ENCODE peak calls at places on chromosomes 2 and 18, in ten cellular contexts. One of them, this sample, is unnamed.

GRCh38 chr2:125224830-125225229 is 1199.7 kb downstream of the CNTNAP5 start:
- DNase-seq in stimulated activated CD4-positive, alpha-beta T cell treated with anti-CD3 and anti-CD28 coated beads, Interleukin-2, amount 100 ng/mL, for 24 hours: no peak
- DNase-seq in cardiac fibroblast: no peak
- DNase-seq in Daoy: no peak
- DNase-seq in AG10803: no peak
- DNase-seq in NCI-H1092: no peak
- DNase-seq in epithelial cell of esophagus: no peak
- DNase-seq in KBM-7: no peak
- DNase-seq in retinal pigment epithelial cell: no peak
- DNase-seq in glutamatergic neuron: no peak
- DNase-seq in this sample: no peak

GRCh38 chr2:16123421-16123820 is 183.1 kb downstream of the MYCN start:
- DNase-seq in stimulated activated CD4-positive, alpha-beta T cell treated with anti-CD3 and anti-CD28 coated beads, Interleukin-2, amount 100 ng/mL, for 24 hours: no peak
- DNase-seq in cardiac fibroblast: no peak
- DNase-seq in Daoy: no peak
- DNase-seq in AG10803: no peak
- DNase-seq in NCI-H1092: no peak
- DNase-seq in epithelial cell of esophagus: no peak
- DNase-seq in KBM-7: no peak
- DNase-seq in retinal pigment epithelial cell: no peak
- DNase-seq in glutamatergic neuron: peak; percentile 82
- DNase-seq in this sample: no peak

GRCh38 chr2:121242175-121242875 is 42.7 kb downstream of the TFCP2L1 start:
- DNase-seq in stimulated activated CD4-positive, alpha-beta T cell treated with anti-CD3 and anti-CD28 coated beads, Interleukin-2, amount 100 ng/mL, for 24 hours: no peak
- DNase-seq in cardiac fibroblast: no peak
- DNase-seq in Daoy: no peak
- DNase-seq in AG10803: no peak
- DNase-seq in NCI-H1092: no peak
- DNase-seq in epithelial cell of esophagus: no peak
- DNase-seq in KBM-7: no peak
- DNase-seq in retinal pigment epithelial cell: no peak
- DNase-seq in glutamatergic neuron: no peak
- DNase-seq in this sample: no peak

GRCh38 chr2:204468689-204469429 is 76.4 kb upstream of the PARD3B start:
- DNase-seq in stimulated activated CD4-positive, alpha-beta T cell treated with anti-CD3 and anti-CD28 coated beads, Interleukin-2, amount 100 ng/mL, for 24 hours: no peak
- DNase-seq in cardiac fibroblast: peak; percentile 87
- DNase-seq in Daoy: no peak
- DNase-seq in AG10803: peak; percentile 97
- DNase-seq in NCI-H1092: no peak
- DNase-seq in epithelial cell of esophagus: peak; percentile 66
- DNase-seq in KBM-7: no peak
- DNase-seq in retinal pigment epithelial cell: peak; percentile 95
- DNase-seq in glutamatergic neuron: no peak
- DNase-seq in this sample: no peak

GRCh38 chr2:12824304-12824761 is 107.6 kb downstream of the TRIB2 start:
- DNase-seq in stimulated activated CD4-positive, alpha-beta T cell treated with anti-CD3 and anti-CD28 coated beads, Interleukin-2, amount 100 ng/mL, for 24 hours: no peak
- DNase-seq in cardiac fibroblast: peak; percentile 55
- DNase-seq in Daoy: peak; percentile 22
- DNase-seq in AG10803: peak; percentile 80
- DNase-seq in NCI-H1092: no peak
- DNase-seq in epithelial cell of esophagus: no peak
- DNase-seq in KBM-7: no peak
- DNase-seq in retinal pigment epithelial cell: no peak
- DNase-seq in glutamatergic neuron: peak; percentile 69
- DNase-seq in this sample: no peak

GRCh38 chr18:6566338-6566911 is 151.7 kb upstream of the L3MBTL4 start:
- DNase-seq in stimulated activated CD4-positive, alpha-beta T cell treated with anti-CD3 and anti-CD28 coated beads, Interleukin-2, amount 100 ng/mL, for 24 hours: no peak
- DNase-seq in cardiac fibroblast: no peak
- DNase-seq in Daoy: peak; percentile 3
- DNase-seq in AG10803: no peak
- DNase-seq in NCI-H1092: no peak
- DNase-seq in epithelial cell of esophagus: no peak
- DNase-seq in KBM-7: no peak
- DNase-seq in retinal pigment epithelial cell: no peak
- DNase-seq in glutamatergic neuron: no peak
- DNase-seq in this sample: peak; percentile 82

GRCh38 chr2:30287857-30288513 is 56.7 kb downstream of the LBH start:
- DNase-seq in stimulated activated CD4-positive, alpha-beta T cell treated with anti-CD3 and anti-CD28 coated beads, Interleukin-2, amount 100 ng/mL, for 24 hours: no peak
- DNase-seq in cardiac fibroblast: no peak
- DNase-seq in Daoy: no peak
- DNase-seq in AG10803: no peak
- DNase-seq in NCI-H1092: no peak
- DNase-seq in epithelial cell of esophagus: no peak
- DNase-seq in KBM-7: peak; percentile 48
- DNase-seq in retinal pigment epithelial cell: no peak
- DNase-seq in glutamatergic neuron: no peak
- DNase-seq in this sample: no peak

GRCh38 chr2:217167531-217167930 is 307.7 kb upstream of the TNP1 start:
- DNase-seq in stimulated activated CD4-positive, alpha-beta T cell treated with anti-CD3 and anti-CD28 coated beads, Interleukin-2, amount 100 ng/mL, for 24 hours: no peak
- DNase-seq in cardiac fibroblast: no peak
- DNase-seq in Daoy: no peak
- DNase-seq in AG10803: no peak
- DNase-seq in NCI-H1092: no peak
- DNase-seq in epithelial cell of esophagus: peak; percentile 18
- DNase-seq in KBM-7: no peak
- DNase-seq in retinal pigment epithelial cell: no peak
- DNase-seq in glutamatergic neuron: no peak
- DNase-seq in this sample: no peak

GRCh38 chr18:49764032-49764431 is 49.3 kb downstream of the ACAA2 start:
- DNase-seq in stimulated activated CD4-positive, alpha-beta T cell treated with anti-CD3 and anti-CD28 coated beads, Interleukin-2, amount 100 ng/mL, for 24 hours: no peak
- DNase-seq in cardiac fibroblast: peak; percentile 48
- DNase-seq in Daoy: no peak
- DNase-seq in AG10803: peak; percentile 16
- DNase-seq in NCI-H1092: no peak
- DNase-seq in epithelial cell of esophagus: no peak
- DNase-seq in KBM-7: no peak
- DNase-seq in retinal pigment epithelial cell: no peak
- DNase-seq in glutamatergic neuron: no peak
- DNase-seq in this sample: no peak

GRCh38 chr18:22817844-22818243 is 115.3 kb upstream of the RBBP8 start:
- DNase-seq in stimulated activated CD4-positive, alpha-beta T cell treated with anti-CD3 and anti-CD28 coated beads, Interleukin-2, amount 100 ng/mL, for 24 hours: no peak
- DNase-seq in cardiac fibroblast: peak; percentile 65
- DNase-seq in Daoy: no peak
- DNase-seq in AG10803: no peak
- DNase-seq in NCI-H1092: no peak
- DNase-seq in epithelial cell of esophagus: peak; percentile 59
- DNase-seq in KBM-7: no peak
- DNase-seq in retinal pigment epithelial cell: peak; percentile 72
- DNase-seq in glutamatergic neuron: no peak
- DNase-seq in this sample: no peak

GRCh38 chr2:225334524-225334923 is 65.0 kb upstream of the NYAP2 start:
- DNase-seq in stimulated activated CD4-positive, alpha-beta T cell treated with anti-CD3 and anti-CD28 coated beads, Interleukin-2, amount 100 ng/mL, for 24 hours: no peak
- DNase-seq in cardiac fibroblast: no peak
- DNase-seq in Daoy: peak; percentile 2
- DNase-seq in AG10803: no peak
- DNase-seq in NCI-H1092: peak; percentile 63
- DNase-seq in epithelial cell of esophagus: no peak
- DNase-seq in KBM-7: no peak
- DNase-seq in retinal pigment epithelial cell: no peak
- DNase-seq in glutamatergic neuron: no peak
- DNase-seq in this sample: no peak

GRCh38 chr2:102057502-102058292 is 65.9 kb downstream of the IL1R2 start:
- DNase-seq in stimulated activated CD4-positive, alpha-beta T cell treated with anti-CD3 and anti-CD28 coated beads, Interleukin-2, amount 100 ng/mL, for 24 hours: no peak
- DNase-seq in cardiac fibroblast: no peak
- DNase-seq in Daoy: no peak
- DNase-seq in AG10803: no peak
- DNase-seq in NCI-H1092: no peak
- DNase-seq in epithelial cell of esophagus: no peak
- DNase-seq in KBM-7: no peak
- DNase-seq in retinal pigment epithelial cell: peak; percentile 90
- DNase-seq in glutamatergic neuron: no peak
- DNase-seq in this sample: no peak

GRCh38 chr2:85804583-85804982 is 50.8 kb downstream of the ATOH8 start:
- DNase-seq in stimulated activated CD4-positive, alpha-beta T cell treated with anti-CD3 and anti-CD28 coated beads, Interleukin-2, amount 100 ng/mL, for 24 hours: no peak
- DNase-seq in cardiac fibroblast: peak; percentile 43
- DNase-seq in Daoy: peak; percentile 35
- DNase-seq in AG10803: peak; percentile 17
- DNase-seq in NCI-H1092: no peak
- DNase-seq in epithelial cell of esophagus: peak; percentile 18
- DNase-seq in KBM-7: peak; percentile 43
- DNase-seq in retinal pigment epithelial cell: no peak
- DNase-seq in glutamatergic neuron: no peak
- DNase-seq in this sample: no peak

GRCh38 chr2:8395718-8396117 is 286.1 kb upstream of the ID2 start:
- DNase-seq in stimulated activated CD4-positive, alpha-beta T cell treated with anti-CD3 and anti-CD28 coated beads, Interleukin-2, amount 100 ng/mL, for 24 hours: no peak
- DNase-seq in cardiac fibroblast: no peak
- DNase-seq in Daoy: no peak
- DNase-seq in AG10803: no peak
- DNase-seq in NCI-H1092: no peak
- DNase-seq in epithelial cell of esophagus: no peak
- DNase-seq in KBM-7: no peak
- DNase-seq in retinal pigment epithelial cell: no peak
- DNase-seq in glutamatergic neuron: no peak
- DNase-seq in this sample: no peak

GRCh38 chr2:1318366-1319009 is 94.8 kb upstream of the TPO start:
- DNase-seq in stimulated activated CD4-positive, alpha-beta T cell treated with anti-CD3 and anti-CD28 coated beads, Interleukin-2, amount 100 ng/mL, for 24 hours: no peak
- DNase-seq in cardiac fibroblast: no peak
- DNase-seq in Daoy: no peak
- DNase-seq in AG10803: no peak
- DNase-seq in NCI-H1092: no peak
- DNase-seq in epithelial cell of esophagus: no peak
- DNase-seq in KBM-7: no peak
- DNase-seq in retinal pigment epithelial cell: no peak
- DNase-seq in glutamatergic neuron: no peak
- DNase-seq in this sample: no peak

GRCh38 chr2:199966405-199966804 is 11.0 kb downstream of the MAIP1 start:
- DNase-seq in stimulated activated CD4-positive, alpha-beta T cell treated with anti-CD3 and anti-CD28 coated beads, Interleukin-2, amount 100 ng/mL, for 24 hours: no peak
- DNase-seq in cardiac fibroblast: no peak
- DNase-seq in Daoy: no peak
- DNase-seq in AG10803: no peak
- DNase-seq in NCI-H1092: no peak
- DNase-seq in epithelial cell of esophagus: no peak
- DNase-seq in KBM-7: no peak
- DNase-seq in retinal pigment epithelial cell: no peak
- DNase-seq in glutamatergic neuron: no peak
- DNase-seq in this sample: no peak

GRCh38 chr2:165610591-165611029 is 141.1 kb downstream of the CSRNP3 start:
- DNase-seq in stimulated activated CD4-positive, alpha-beta T cell treated with anti-CD3 and anti-CD28 coated beads, Interleukin-2, amount 100 ng/mL, for 24 hours: no peak
- DNase-seq in cardiac fibroblast: no peak
- DNase-seq in Daoy: no peak
- DNase-seq in AG10803: no peak
- DNase-seq in NCI-H1092: no peak
- DNase-seq in epithelial cell of esophagus: no peak
- DNase-seq in KBM-7: peak; percentile 16
- DNase-seq in retinal pigment epithelial cell: no peak
- DNase-seq in glutamatergic neuron: no peak
- DNase-seq in this sample: no peak

GRCh38 chr18:79321625-79322024 is 74.1 kb upstream of the NFATC1 start:
- DNase-seq in stimulated activated CD4-positive, alpha-beta T cell treated with anti-CD3 and anti-CD28 coated beads, Interleukin-2, amount 100 ng/mL, for 24 hours: no peak
- DNase-seq in cardiac fibroblast: peak; percentile 15
- DNase-seq in Daoy: no peak
- DNase-seq in AG10803: peak; percentile 51
- DNase-seq in NCI-H1092: no peak
- DNase-seq in epithelial cell of esophagus: no peak
- DNase-seq in KBM-7: no peak
- DNase-seq in retinal pigment epithelial cell: no peak
- DNase-seq in glutamatergic neuron: no peak
- DNase-seq in this sample: no peak

This sample was measured in LNCaP clone FGC.